ENCODE peak calls at places on chromosome 3, in ten cellular contexts. K is mammary epithelial cell, F is fibroblast of mammary gland, V is cardiac muscle cell, A is IMR-90, N is spleen, S is lung, G is cardiac fibroblast, I is epithelial cell of esophagus, B is AG10803. C is an unnamed sample.

GRCh38 chr3:38164136-38164965 is 986 bp upstream of the OXSR1 start:
- DNase-seq in K (no peak), F (no peak), V (no peak), A (no peak), N (peak), S (no peak), G (no peak), I (no peak), B (no peak), C (no peak)

GRCh38 chr3:196175116-196175625 is 36.0 kb downstream of the ZDHHC19 start:
- DNase-seq in K (no peak), F (no peak), V (no peak), A (no peak), N (peak), S (no peak), G (no peak), I (no peak), B (no peak), C (no peak)

GRCh38 chr3:117026401-117026800 is 316.8 kb downstream of the TUSC7 start:
- DNase-seq in K (no peak), F (no peak), V (no peak), A (no peak), N (no peak), S (no peak), G (no peak), I (no peak), B (no peak), C (no peak)

GRCh38 chr3:39148116-39149058 is 5.0 kb downstream of the CSRNP1 start:
- DNase-seq in K (no peak), F (peak), V (peak), A (peak), N (no peak), S (no peak), G (peak), I (peak), B (peak), C (no peak)

GRCh38 chr3:177948716-177949422 is 587.4 kb upstream of the KCNMB2 start:
- DNase-seq in K (no peak), F (no peak), V (no peak), A (no peak), N (no peak), S (no peak), G (no peak), I (no peak), B (no peak), C (no peak)

GRCh38 chr3:14148041-14148985 is 23.5 kb downstream of the TMEM43 start:
- DNase-seq in K (no peak), F (no peak), V (no peak), A (no peak), N (no peak), S (no peak), G (no peak), I (no peak), B (no peak), C (no peak)

GRCh38 chr3:183812746-183813445 is 12.5 kb downstream of the MAP6D1 start:
- DNase-seq in K (no peak), F (no peak), V (no peak), A (no peak), N (peak), S (no peak), G (no peak), I (no peak), B (no peak), C (no peak)

GRCh38 chr3:178182337-178182761 is 353.9 kb upstream of the KCNMB2 start:
- DNase-seq in K (no peak), F (no peak), V (no peak), A (no peak), N (peak), S (no peak), G (no peak), I (no peak), B (no peak), C (no peak)

GRCh38 chr3:171225698-171226097 is 199.2 kb upstream of the SLC2A2 start:
- DNase-seq in K (peak), F (peak), V (peak), A (peak), N (no peak), S (no peak), G (peak), I (peak), B (peak), C (peak)

GRCh38 chr3:161247049-161247448 is 25.9 kb downstream of the NMD3 start:
- DNase-seq in K (no peak), F (no peak), V (no peak), A (no peak), N (no peak), S (no peak), G (no peak), I (no peak), B (no peak), C (no peak)

GRCh38 chr3:11556851-11557644 is 86.7 kb downstream of the VGLL4 start:
- DNase-seq in K (no peak), F (peak), V (peak), A (peak), N (no peak), S (no peak), G (peak), I (no peak), B (peak), C (peak)

GRCh38 chr3:187066228-187066995 is 72.9 kb downstream of the RPL39L start:
- DNase-seq in K (peak), F (peak), V (peak), A (peak), N (no peak), S (no peak), G (peak), I (peak), B (no peak), C (peak)

GRCh38 chr3:192830279-192831110 is 87.2 kb downstream of the MB21D2 start:
- DNase-seq in K (no peak), F (no peak), V (no peak), A (peak), N (no peak), S (no peak), G (no peak), I (no peak), B (no peak), C (no peak)

GRCh38 chr3:78857494-78858111 is 910.2 kb downstream of the ROBO1 start:
- DNase-seq in K (no peak), F (peak), V (peak), A (no peak), N (no peak), S (no peak), G (peak), I (peak), B (no peak), C (peak)

GRCh38 chr3:195185574-195185973 is 85.4 kb downstream of the XXYLT1 start:
- DNase-seq in K (peak), F (no peak), V (no peak), A (no peak), N (no peak), S (no peak), G (no peak), I (peak), B (no peak), C (no peak)

GRCh38 chr3:171614318-171614967 is 154.2 kb upstream of the TNIK start:
- DNase-seq in K (peak), F (peak), V (peak), A (peak), N (peak), S (no peak), G (peak), I (peak), B (no peak), C (no peak)

GRCh38 chr3:186483611-186484340 is 60.4 kb downstream of the CRYGS start:
- DNase-seq in K (no peak), F (no peak), V (no peak), A (peak), N (no peak), S (no peak), G (no peak), I (no peak), B (no peak), C (no peak)

GRCh38 chr3:27289769-27290413 is 79.3 kb downstream of the NEK10 start:
- DNase-seq in K (no peak), F (peak), V (no peak), A (peak), N (no peak), S (no peak), G (peak), I (peak), B (peak), C (peak)

GRCh38 chr3:74137790-74138189 is 476.7 kb downstream of the CNTN3 start:
- DNase-seq in K (no peak), F (no peak), V (no peak), A (no peak), N (no peak), S (no peak), G (no peak), I (no peak), B (no peak), C (no peak)

GRCh38 chr3:74135808-74136207 is 478.7 kb downstream of the CNTN3 start:
- DNase-seq in K (no peak), F (no peak), V (no peak), A (no peak), N (no peak), S (no peak), G (no peak), I (no peak), B (no peak), C (no peak)

GRCh38 chr3:74145277-74145676 is 469.2 kb downstream of the CNTN3 start:
- DNase-seq in K (no peak), F (no peak), V (no peak), A (no peak), N (no peak), S (no peak), G (no peak), I (no peak), B (no peak), C (no peak)

GRCh38 chr3:74139648-74140047 is 474.8 kb downstream of the CNTN3 start:
- DNase-seq in K (no peak), F (peak), V (no peak), A (no peak), N (no peak), S (no peak), G (no peak), I (no peak), B (peak), C (no peak)
- TF ChIP-seq CTCF in K (peak), F (peak), V (no peak), A (peak), N (no peak), S (no peak), G (peak), I (no peak), B (peak), C (no peak)

GRCh38 chr3:15795563-15796308 is 2.0 kb downstream of the ANKRD28 start:
- DNase-seq in K (peak), F (peak), V (peak), A (peak), N (no peak), S (no peak), G (peak), I (peak), B (peak), C (peak)

GRCh38 chr3:15796771-15797599 is 794 bp downstream of the ANKRD28 start:
- DNase-seq in K (peak), F (peak), V (peak), A (peak), N (no peak), S (no peak), G (peak), I (peak), B (peak), C (peak)

GRCh38 chr3:15794842-15795562 is 2.8 kb downstream of the ANKRD28 start:
- DNase-seq in K (no peak), F (no peak), V (peak), A (no peak), N (no peak), S (no peak), G (peak), I (no peak), B (peak), C (peak)

GRCh38 chr3:15797600-15798303 is at the start of gene ANKRD28:
- DNase-seq in K (peak), F (peak), V (peak), A (peak), N (no peak), S (no peak), G (peak), I (peak), B (peak), C (peak)

DNA sequence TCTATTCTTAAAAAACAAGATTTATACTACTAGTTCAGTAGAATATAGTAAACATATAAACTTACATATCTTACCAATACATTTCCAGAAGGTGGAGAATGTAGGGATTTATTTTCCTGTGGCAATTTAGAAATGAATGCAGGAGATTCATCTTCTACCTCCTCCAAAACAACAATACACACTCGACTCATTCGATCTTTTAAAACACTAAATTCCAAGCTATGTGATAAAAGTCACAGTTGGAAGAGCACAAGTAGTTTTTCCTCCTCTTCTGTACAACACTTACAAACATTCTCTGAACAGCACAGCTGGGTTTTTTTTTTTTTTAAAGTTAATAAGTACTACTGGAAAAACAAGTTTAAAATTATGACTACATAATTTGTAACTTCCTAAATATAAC is 1.4 kb downstream of the ANKRD28 start:
- DNase-seq in K (no peak), F (no peak), V (no peak), A (no peak), N (no peak), S (no peak), G (peak), I (peak), B (no peak), C (peak)
- H3K4me3 ChIP-seq in K (peak), F (peak), V (no peak), A (peak), N (no peak), S (no peak), G (peak), I (no peak), B (peak), C (peak)

GRCh38 chr3:12890610-12891390 is 49.4 kb upstream of the RPL32 start:
- DNase-seq in K (no peak), F (no peak), V (no peak), A (no peak), N (peak), S (no peak), G (no peak), I (no peak), B (no peak), C (no peak)
- TF ChIP-seq CTCF in K (no peak), F (no peak), V (no peak), A (no peak), N (no peak), S (no peak), G (no peak), I (no peak), B (no peak), C (no peak)

GRCh38 chr3:53234841-53235232 is 21.0 kb downstream of the TKT start:
- DNase-seq in K (no peak), F (no peak), V (no peak), A (no peak), N (no peak), S (no peak), G (no peak), I (no peak), B (no peak), C (no peak)
- H3K4me3 ChIP-seq in K (no peak), F (no peak), V (no peak), A (no peak), N (no peak), S (no peak), G (no peak), I (no peak), B (no peak), C (no peak)

DNA sequence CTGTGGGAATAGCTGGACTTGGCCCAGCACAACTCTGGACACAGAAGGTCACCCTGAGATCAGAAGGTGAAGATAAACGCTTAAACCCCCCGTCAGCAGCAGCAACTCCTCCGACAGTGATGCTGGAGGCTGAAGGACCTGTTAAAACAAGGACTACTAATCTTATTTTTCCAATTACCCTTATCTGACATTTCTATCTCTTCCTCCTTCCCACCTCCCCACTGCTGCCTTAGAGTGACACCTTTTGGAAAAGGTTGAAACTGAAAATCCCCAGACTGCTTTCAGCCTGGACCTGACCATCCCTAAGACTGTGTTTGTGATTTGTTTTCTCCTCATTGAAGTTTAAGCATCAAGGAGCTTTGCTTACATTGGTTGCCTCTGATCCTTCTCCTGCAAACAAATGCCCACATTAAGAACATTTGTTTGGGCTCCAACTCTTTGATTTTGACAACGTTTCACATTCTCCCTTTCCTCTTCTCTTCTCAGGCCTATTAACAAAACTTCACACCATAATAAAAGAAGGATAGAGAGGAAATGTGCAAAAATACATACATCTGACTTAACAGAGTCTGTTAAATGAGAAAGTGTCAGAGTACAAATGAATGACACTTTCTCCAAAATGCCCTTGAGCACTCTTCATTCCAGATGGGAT is 410.6 kb upstream of the WNT5A start:
- DNase-seq in K (peak), F (peak), V (no peak), A (peak), N (no peak), S (no peak), G (no peak), I (peak), B (no peak), C (no peak)
- TF ChIP-seq CTCF in K (peak), F (peak), V (no peak), A (peak), N (no peak), S (no peak), G (no peak), I (peak), B (peak), C (no peak)

DNA sequence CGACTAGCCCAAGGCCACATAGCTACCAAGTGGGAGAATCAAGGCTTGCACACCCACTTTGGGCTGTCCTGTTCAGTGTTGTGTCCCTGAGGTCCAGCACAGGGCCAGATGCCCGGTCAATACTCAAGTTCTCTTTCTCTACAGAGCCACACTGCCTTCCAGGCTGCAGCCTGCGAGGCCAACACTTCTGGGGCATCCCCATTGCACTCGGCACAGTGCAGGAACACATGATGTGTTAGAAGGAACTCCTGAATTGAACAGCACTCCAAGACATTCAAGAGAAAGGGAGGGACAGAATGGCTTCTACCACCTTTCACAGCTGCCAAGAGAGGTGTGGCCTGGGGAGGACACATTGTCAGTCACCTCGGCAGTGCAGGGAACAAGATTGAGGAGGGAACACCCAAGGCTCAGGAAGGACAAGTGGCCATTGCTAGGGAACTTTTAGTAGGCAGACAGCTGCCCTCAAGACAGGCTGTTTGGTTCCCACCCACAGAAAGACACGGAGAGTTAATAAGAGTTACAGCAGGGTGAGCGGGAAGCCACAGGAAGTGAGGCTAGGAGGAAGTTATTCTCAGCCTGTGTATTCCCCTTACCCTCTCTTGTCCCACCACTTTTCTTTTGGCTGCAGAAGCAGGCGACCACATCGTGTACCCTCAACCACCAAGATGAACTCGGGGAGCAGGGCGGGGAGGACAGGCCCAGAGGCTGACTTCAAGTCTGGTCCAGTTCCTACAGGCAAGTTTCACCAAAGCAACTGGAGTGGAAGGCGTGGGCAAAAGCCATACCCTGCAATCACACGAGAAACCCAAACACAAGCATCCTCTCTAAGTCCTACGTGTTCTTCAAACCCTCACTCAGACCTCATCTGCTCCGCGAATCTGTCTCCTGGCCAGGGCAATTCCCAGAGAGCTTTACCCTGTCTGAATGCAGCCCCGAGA is 69.4 kb downstream of the SRGAP3 start:
- DNase-seq in K (no peak), F (no peak), V (no peak), A (no peak), N (no peak), S (no peak), G (no peak), I (no peak), B (no peak), C (no peak)
- H3K4me3 ChIP-seq in K (no peak), F (no peak), V (no peak), A (no peak), N (no peak), S (no peak), G (no peak), I (no peak), B (no peak), C (no peak)

GRCh38 chr3:33915796-33916589 is 117.6 kb downstream of the PDCD6IP start:
- DNase-seq in K (peak), F (peak), V (peak), A (peak), N (no peak), S (no peak), G (peak), I (peak), B (no peak), C (peak)
- TF ChIP-seq CTCF in K (peak), F (peak), V (peak), A (peak), N (no peak), S (no peak), G (peak), I (peak), B (peak), C (peak)